ENCODE peak calls at places on chromosomes 2 and 18, in nine cellular contexts. One of them, this sample, is unnamed.

GRCh38 chr18:30999186-30999585 is 43.4 kb downstream of the DSC3 start:
- DNase-seq in SJSA1: no peak
- DNase-seq in neural progenitor cell: no peak
- DNase-seq in IMR-90: no peak
- DNase-seq in mesenchymal stem cell: peak; percentile 2
- DNase-seq in small intestine: no peak
- DNase-seq in sigmoid colon: no peak
- DNase-seq in left ventricle myocardium inferior: no peak
- DNase-seq in H9: no peak
- DNase-seq in this sample: no peak

GRCh38 chr18:55633032-55633431 is 45.0 kb upstream of the TCF4 start:
- DNase-seq in SJSA1: no peak
- DNase-seq in neural progenitor cell: no peak
- DNase-seq in IMR-90: no peak
- DNase-seq in mesenchymal stem cell: no peak
- DNase-seq in small intestine: no peak
- DNase-seq in sigmoid colon: no peak
- DNase-seq in left ventricle myocardium inferior: no peak
- DNase-seq in H9: no peak
- DNase-seq in this sample: peak; percentile 66

GRCh38 chr2:219737270-219737691 is 109.9 kb downstream of the SLC4A3 start:
- DNase-seq in SJSA1: no peak
- DNase-seq in neural progenitor cell: peak; percentile 48
- DNase-seq in IMR-90: peak; percentile 43
- DNase-seq in mesenchymal stem cell: peak; percentile 28
- DNase-seq in small intestine: no peak
- DNase-seq in sigmoid colon: no peak
- DNase-seq in left ventricle myocardium inferior: peak; percentile 27
- DNase-seq in H9: no peak
- DNase-seq in this sample: no peak

GRCh38 chr2:106977707-106978106 is 91.7 kb upstream of the ST6GAL2 start:
- DNase-seq in SJSA1: no peak
- DNase-seq in neural progenitor cell: no peak
- DNase-seq in IMR-90: peak; percentile 42
- DNase-seq in mesenchymal stem cell: no peak
- DNase-seq in small intestine: no peak
- DNase-seq in sigmoid colon: no peak
- DNase-seq in left ventricle myocardium inferior: no peak
- DNase-seq in H9: no peak
- DNase-seq in this sample: no peak

GRCh38 chr2:121828281-121828731 is 72.9 kb downstream of the TSN start:
- DNase-seq in SJSA1: no peak
- DNase-seq in neural progenitor cell: no peak
- DNase-seq in IMR-90: no peak
- DNase-seq in mesenchymal stem cell: no peak
- DNase-seq in small intestine: no peak
- DNase-seq in sigmoid colon: no peak
- DNase-seq in left ventricle myocardium inferior: no peak
- DNase-seq in H9: no peak
- DNase-seq in this sample: peak; percentile 29

GRCh38 chr2:229669841-229670240 is 44.5 kb downstream of the DNER start:
- DNase-seq in SJSA1: no peak
- DNase-seq in neural progenitor cell: no peak
- DNase-seq in IMR-90: no peak
- DNase-seq in mesenchymal stem cell: no peak
- DNase-seq in small intestine: no peak
- DNase-seq in sigmoid colon: no peak
- DNase-seq in left ventricle myocardium inferior: no peak
- DNase-seq in H9: no peak
- DNase-seq in this sample: no peak

GRCh38 chr2:51624995-51625394 is 593.1 kb upstream of the NRXN1 start:
- DNase-seq in SJSA1: no peak
- DNase-seq in neural progenitor cell: no peak
- DNase-seq in IMR-90: peak; percentile 73
- DNase-seq in mesenchymal stem cell: peak; percentile 5
- DNase-seq in small intestine: no peak
- DNase-seq in sigmoid colon: no peak
- DNase-seq in left ventricle myocardium inferior: no peak
- DNase-seq in H9: no peak
- DNase-seq in this sample: no peak

GRCh38 chr2:240812721-240813120 is 7.3 kb downstream of the KIF1A start:
- DNase-seq in SJSA1: no peak
- DNase-seq in neural progenitor cell: no peak
- DNase-seq in IMR-90: no peak
- DNase-seq in mesenchymal stem cell: no peak
- DNase-seq in small intestine: no peak
- DNase-seq in sigmoid colon: no peak
- DNase-seq in left ventricle myocardium inferior: peak; percentile 10
- DNase-seq in H9: peak; percentile 25
- DNase-seq in this sample: no peak

GRCh38 chr2:28601612-28602011 is 105.8 kb downstream of the PLB1 start:
- DNase-seq in SJSA1: no peak
- DNase-seq in neural progenitor cell: no peak
- DNase-seq in IMR-90: no peak
- DNase-seq in mesenchymal stem cell: no peak
- DNase-seq in small intestine: no peak
- DNase-seq in sigmoid colon: no peak
- DNase-seq in left ventricle myocardium inferior: no peak
- DNase-seq in H9: no peak
- DNase-seq in this sample: no peak

GRCh38 chr18:25533088-25533676 is 181.2 kb upstream of the ZNF521 start:
- DNase-seq in SJSA1: no peak
- DNase-seq in neural progenitor cell: no peak
- DNase-seq in IMR-90: no peak
- DNase-seq in mesenchymal stem cell: no peak
- DNase-seq in small intestine: no peak
- DNase-seq in sigmoid colon: no peak
- DNase-seq in left ventricle myocardium inferior: no peak
- DNase-seq in H9: peak; percentile 30
- DNase-seq in this sample: peak; percentile 26

GRCh38 chr18:49768051-49768391 is 45.3 kb downstream of the ACAA2 start:
- DNase-seq in SJSA1: peak; percentile 36
- DNase-seq in neural progenitor cell: peak; percentile 80
- DNase-seq in IMR-90: peak; percentile 65
- DNase-seq in mesenchymal stem cell: peak; percentile 62
- DNase-seq in small intestine: peak; percentile 77
- DNase-seq in sigmoid colon: no peak
- DNase-seq in left ventricle myocardium inferior: peak; percentile 33
- DNase-seq in H9: peak; percentile 85
- DNase-seq in this sample: peak; percentile 40

GRCh38 chr18:9993846-9994660 is 80.2 kb downstream of the VAPA start:
- DNase-seq in SJSA1: no peak
- DNase-seq in neural progenitor cell: no peak
- DNase-seq in IMR-90: no peak
- DNase-seq in mesenchymal stem cell: no peak
- DNase-seq in small intestine: peak; percentile 32
- DNase-seq in sigmoid colon: no peak
- DNase-seq in left ventricle myocardium inferior: no peak
- DNase-seq in H9: no peak
- DNase-seq in this sample: no peak

GRCh38 chr2:65204461-65205230 is 23.0 kb upstream of the ACTR2 start:
- DNase-seq in SJSA1: no peak
- DNase-seq in neural progenitor cell: no peak
- DNase-seq in IMR-90: no peak
- DNase-seq in mesenchymal stem cell: no peak
- DNase-seq in small intestine: peak; percentile 32
- DNase-seq in sigmoid colon: no peak
- DNase-seq in left ventricle myocardium inferior: no peak
- DNase-seq in H9: no peak
- DNase-seq in this sample: no peak

GRCh38 chr2:63444565-63445288 is 143.6 kb downstream of the WDPCP start:
- DNase-seq in SJSA1: no peak
- DNase-seq in neural progenitor cell: no peak
- DNase-seq in IMR-90: no peak
- DNase-seq in mesenchymal stem cell: no peak
- DNase-seq in small intestine: no peak
- DNase-seq in sigmoid colon: no peak
- DNase-seq in left ventricle myocardium inferior: no peak
- DNase-seq in H9: no peak
- DNase-seq in this sample: no peak

GRCh38 chr2:39181297-39181696 is 60.4 kb upstream of the SOS1 start:
- DNase-seq in SJSA1: no peak
- DNase-seq in neural progenitor cell: no peak
- DNase-seq in IMR-90: peak; percentile 40
- DNase-seq in mesenchymal stem cell: no peak
- DNase-seq in small intestine: no peak
- DNase-seq in sigmoid colon: no peak
- DNase-seq in left ventricle myocardium inferior: no peak
- DNase-seq in H9: no peak
- DNase-seq in this sample: no peak

GRCh38 chr2:30758315-30758714 is 48.9 kb downstream of the CAPN13 start:
- DNase-seq in SJSA1: no peak
- DNase-seq in neural progenitor cell: no peak
- DNase-seq in IMR-90: no peak
- DNase-seq in mesenchymal stem cell: no peak
- DNase-seq in small intestine: no peak
- DNase-seq in sigmoid colon: peak; percentile 24
- DNase-seq in left ventricle myocardium inferior: no peak
- DNase-seq in H9: no peak
- DNase-seq in this sample: no peak

GRCh38 chr2:36650031-36650430 is 46.5 kb upstream of the VIT start:
- DNase-seq in SJSA1: peak; percentile 44
- DNase-seq in neural progenitor cell: no peak
- DNase-seq in IMR-90: peak; percentile 75
- DNase-seq in mesenchymal stem cell: peak; percentile 77
- DNase-seq in small intestine: peak; percentile 81
- DNase-seq in sigmoid colon: no peak
- DNase-seq in left ventricle myocardium inferior: no peak
- DNase-seq in H9: peak; percentile 62
- DNase-seq in this sample: peak; percentile 35

GRCh38 chr18:22427797-22428549 is 10.3 kb upstream of the CTAGE1 start:
- DNase-seq in SJSA1: no peak
- DNase-seq in neural progenitor cell: no peak
- DNase-seq in IMR-90: no peak
- DNase-seq in mesenchymal stem cell: no peak
- DNase-seq in small intestine: peak; percentile 79
- DNase-seq in sigmoid colon: no peak
- DNase-seq in left ventricle myocardium inferior: no peak
- DNase-seq in H9: no peak
- DNase-seq in this sample: no peak

DNA sequence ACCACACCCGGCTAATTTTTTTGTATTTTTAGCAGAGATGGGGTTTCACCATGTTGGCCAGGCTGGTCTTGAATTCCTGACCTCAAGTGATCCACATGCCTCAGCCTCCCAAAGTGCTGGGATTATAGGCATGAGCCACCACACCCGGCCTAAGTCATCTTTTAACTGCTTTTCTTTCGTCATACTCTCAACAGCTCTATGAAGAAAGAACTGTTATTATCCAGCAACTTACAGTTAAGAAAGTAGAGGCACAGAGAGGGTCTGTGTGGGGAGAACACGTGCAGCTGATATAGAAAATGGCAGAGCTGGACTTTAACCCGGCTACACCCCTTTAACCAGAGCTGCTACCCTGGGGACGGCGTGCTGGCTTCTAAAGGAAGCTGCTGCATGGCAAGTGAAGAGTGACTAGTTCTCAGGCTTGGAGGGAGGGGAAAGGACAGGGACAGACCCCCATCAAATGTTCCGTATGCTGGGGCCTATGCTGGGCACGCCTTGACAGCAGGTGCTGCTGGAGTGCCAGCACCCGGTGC is 25.5 kb downstream of the IGFBP2 start:
- DNase-seq in SJSA1: no peak
- DNase-seq in neural progenitor cell: no peak
- DNase-seq in IMR-90: no peak
- DNase-seq in mesenchymal stem cell: no peak
- DNase-seq in small intestine: peak; percentile 69
- DNase-seq in sigmoid colon: no peak
- DNase-seq in left ventricle myocardium inferior: no peak
- DNase-seq in H9: no peak
- DNase-seq in this sample: no peak
- H3K27ac ChIP-seq in SJSA1: no peak overlapping the region
- H3K27ac ChIP-seq in neural progenitor cell: no peak overlapping the region
- H3K27ac ChIP-seq in IMR-90: no peak overlapping the region
- H3K27ac ChIP-seq in mesenchymal stem cell: no peak overlapping the region
- H3K27ac ChIP-seq in small intestine: no peak overlapping the region
- H3K27ac ChIP-seq in sigmoid colon: no peak overlapping the region
- H3K27ac ChIP-seq in left ventricle myocardium inferior: no peak overlapping the region
- H3K27ac ChIP-seq in H9: no peak overlapping the region
- H3K27ac ChIP-seq in this sample: no peak overlapping the region

DNA sequence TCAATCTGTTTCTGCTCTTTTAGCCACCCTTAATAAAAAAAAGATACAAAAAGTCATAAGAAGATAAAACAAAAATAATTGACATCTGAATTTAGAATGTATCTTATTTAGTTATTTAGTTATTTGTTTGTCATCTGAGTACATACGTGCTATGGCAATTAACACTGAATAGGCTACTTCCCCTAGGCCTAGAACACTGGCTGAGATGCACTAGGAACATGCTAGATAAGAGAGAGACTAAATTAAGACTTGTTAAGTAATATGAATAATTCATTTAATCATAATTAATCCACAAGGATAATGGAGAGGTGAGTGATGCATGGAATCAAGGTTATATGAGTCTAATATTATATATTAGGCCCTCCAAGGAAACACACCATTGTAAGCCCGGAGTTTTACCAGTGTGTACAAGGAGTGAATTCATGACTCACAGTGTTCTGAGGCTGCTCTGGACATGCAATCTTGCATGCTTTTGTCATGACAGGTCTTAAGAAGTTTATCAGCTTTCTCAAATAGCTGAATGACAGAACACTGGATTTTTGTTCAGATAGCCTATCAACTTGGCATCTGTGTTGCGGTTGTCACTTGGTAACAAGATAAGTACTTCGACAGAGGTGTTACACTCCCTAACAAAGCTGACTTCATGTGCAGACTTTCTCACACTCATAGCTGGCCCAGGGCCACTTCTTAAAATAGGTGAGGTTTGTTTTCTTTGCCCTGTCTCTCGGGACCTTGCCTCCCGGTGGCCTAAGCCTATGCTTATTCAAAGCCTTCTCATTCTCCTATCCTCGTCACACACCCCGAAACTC is 5.0 kb upstream of the SERPINB2 start:
- DNase-seq in SJSA1: peak; percentile 91
- DNase-seq in neural progenitor cell: no peak
- DNase-seq in IMR-90: peak; percentile 97
- DNase-seq in mesenchymal stem cell: peak; percentile 94
- DNase-seq in small intestine: no peak
- DNase-seq in sigmoid colon: no peak
- DNase-seq in left ventricle myocardium inferior: no peak
- DNase-seq in H9: no peak
- DNase-seq in this sample: peak; percentile 100
- H3K27ac ChIP-seq in SJSA1: peak overlapping the region; percentile 92
- H3K27ac ChIP-seq in neural progenitor cell: no peak overlapping the region
- H3K27ac ChIP-seq in IMR-90: no peak overlapping the region
- H3K27ac ChIP-seq in mesenchymal stem cell: no peak overlapping the region
- H3K27ac ChIP-seq in small intestine: no peak overlapping the region
- H3K27ac ChIP-seq in sigmoid colon: no peak overlapping the region
- H3K27ac ChIP-seq in left ventricle myocardium inferior: peak overlapping the region; percentile 23
- H3K27ac ChIP-seq in H9: no peak overlapping the region
- H3K27ac ChIP-seq in this sample: peak overlapping the region; percentile 99

GRCh38 chr2:197677056-197677455 is 1.7 kb upstream of the RFTN2 start:
- DNase-seq in SJSA1: no peak
- DNase-seq in neural progenitor cell: no peak
- DNase-seq in IMR-90: no peak
- DNase-seq in mesenchymal stem cell: peak; percentile 43
- DNase-seq in small intestine: no peak
- DNase-seq in sigmoid colon: no peak
- DNase-seq in left ventricle myocardium inferior: no peak
- DNase-seq in H9: no peak
- DNase-seq in this sample: no peak
- H3K27ac ChIP-seq in SJSA1: no peak overlapping the region
- H3K27ac ChIP-seq in neural progenitor cell: no peak overlapping the region
- H3K27ac ChIP-seq in IMR-90: no peak overlapping the region
- H3K27ac ChIP-seq in mesenchymal stem cell: no peak overlapping the region
- H3K27ac ChIP-seq in small intestine: no peak overlapping the region
- H3K27ac ChIP-seq in sigmoid colon: no peak overlapping the region
- H3K27ac ChIP-seq in left ventricle myocardium inferior: peak overlapping the region; percentile 83
- H3K27ac ChIP-seq in H9: no peak overlapping the region
- H3K27ac ChIP-seq in this sample: no peak overlapping the region

GRCh38 chr18:70200286-70200685 is 5.2 kb downstream of the RTTN start:
- DNase-seq in SJSA1: no peak
- DNase-seq in neural progenitor cell: no peak
- DNase-seq in IMR-90: no peak
- DNase-seq in mesenchymal stem cell: no peak
- DNase-seq in small intestine: no peak
- DNase-seq in sigmoid colon: no peak
- DNase-seq in left ventricle myocardium inferior: no peak
- DNase-seq in H9: no peak
- DNase-seq in this sample: no peak
- H3K27ac ChIP-seq in SJSA1: no peak overlapping the region
- H3K27ac ChIP-seq in neural progenitor cell: no peak overlapping the region
- H3K27ac ChIP-seq in IMR-90: no peak overlapping the region
- H3K27ac ChIP-seq in mesenchymal stem cell: no peak overlapping the region
- H3K27ac ChIP-seq in small intestine: no peak overlapping the region
- H3K27ac ChIP-seq in sigmoid colon: no peak overlapping the region
- H3K27ac ChIP-seq in left ventricle myocardium inferior: no peak overlapping the region
- H3K27ac ChIP-seq in H9: no peak overlapping the region
- H3K27ac ChIP-seq in this sample: no peak overlapping the region